ENCODE peak calls at places on chromosomes 5 and 9, in ten cellular contexts. A is cardiac fibroblast, K is glutamatergic neuron, Q is tibial artery, I is dorsolateral prefrontal cortex, H is AG09319, P is GM12865, F is cardiac muscle cell, D is lower lobe of right lung, X is fibroblast of villous mesenchyme. N is an unnamed sample.

GRCh38 chr5:159764283-159764927 is 151.9 kb upstream of the ADRA1B start:
- DNase-seq in H (peak), Q (no peak), K (no peak), A (peak), P (no peak), D (no peak), F (peak), X (peak), I (no peak), N (peak)

GRCh38 chr5:106827061-106827460 is 843.7 kb downstream of the EFNA5 start:
- DNase-seq in F (no peak), H (no peak), I (no peak), K (no peak), Q (no peak), A (peak), X (no peak), P (no peak), D (no peak), N (no peak)

GRCh38 chr5:16866795-16867584 is 69.1 kb downstream of the MYO10 start:
- DNase-seq in D (peak), F (peak), H (no peak), A (no peak), I (no peak), Q (no peak), K (peak), P (no peak), X (peak), N (no peak)

GRCh38 chr5:74476197-74477081 is 164.1 kb downstream of the ENC1 start:
- DNase-seq in D (no peak), K (no peak), F (no peak), A (no peak), Q (no peak), P (peak), I (no peak), X (no peak), H (no peak), N (no peak)

GRCh38 chr5:134086215-134086942 is 28.1 kb upstream of the TCF7 start:
- DNase-seq in F (no peak), Q (no peak), A (no peak), H (no peak), K (no peak), I (no peak), D (no peak), X (no peak), P (no peak), N (no peak)

GRCh38 chr9:91151014-91151740 is 210.5 kb downstream of the AUH start:
- DNase-seq in X (peak), D (no peak), P (peak), Q (no peak), K (no peak), A (peak), I (no peak), F (peak), H (peak), N (peak)

GRCh38 chr9:134502261-134503211 is 139.1 kb upstream of the COL5A1 start:
- DNase-seq in P (no peak), Q (peak), D (no peak), F (peak), A (peak), X (peak), I (no peak), H (peak), K (peak), N (no peak)

GRCh38 chr5:177607452-177608192 is 7.7 kb downstream of the B4GALT7 start:
- DNase-seq in K (peak), F (peak), A (peak), I (peak), Q (peak), H (peak), X (peak), D (peak), P (peak), N (peak)

GRCh38 chr5:5587474-5587873 is 165.0 kb downstream of the ICE1 start:
- DNase-seq in I (no peak), Q (no peak), F (no peak), P (no peak), H (no peak), D (no peak), X (no peak), K (no peak), A (no peak), N (no peak)

GRCh38 chr9:80649001-80649420 is 1040.3 kb downstream of the TLE1 start:
- DNase-seq in P (no peak), Q (peak), A (peak), X (peak), D (no peak), H (peak), I (no peak), F (peak), K (no peak), N (no peak)

GRCh38 chr9:85522459-85523092 is 219.2 kb downstream of the AGTPBP1 start:
- DNase-seq in K (peak), X (peak), P (peak), I (peak), H (no peak), A (peak), F (peak), D (peak), Q (peak), N (peak)

GRCh38 chr9:12185856-12186255 is 507.3 kb upstream of the TYRP1 start:
- DNase-seq in A (no peak), K (no peak), X (no peak), D (no peak), F (no peak), P (no peak), H (no peak), Q (no peak), I (no peak), N (no peak)

GRCh38 chr9:71901695-71902094 is 9.3 kb downstream of the ABHD17B start:
- DNase-seq in P (no peak), H (no peak), Q (no peak), D (no peak), F (no peak), K (no peak), X (no peak), I (no peak), A (no peak), N (no peak)

GRCh38 chr9:33447404-33448158 is at the start of gene AQP3:
- DNase-seq in D (peak), F (peak), K (peak), I (peak), A (no peak), H (no peak), Q (peak), X (peak), P (peak), N (peak)

GRCh38 chr5:172102251-172102870 is 85.7 kb downstream of the STK10 start:
- DNase-seq in F (peak), Q (no peak), D (no peak), H (no peak), P (no peak), A (no peak), K (no peak), X (no peak), I (no peak), N (no peak)

GRCh38 chr5:101590384-101590783 is 687.3 kb upstream of the ST8SIA4 start:
- DNase-seq in X (no peak), H (no peak), F (no peak), P (peak), D (no peak), Q (no peak), A (no peak), K (no peak), I (no peak), N (no peak)

GRCh38 chr5:170132642-170133448 is 27.1 kb downstream of the FOXI1 start:
- DNase-seq in F (peak), I (no peak), D (no peak), X (peak), P (no peak), K (no peak), H (peak), A (peak), Q (no peak), N (no peak)

GRCh38 chr9:127706836-127707241 is at the start of gene CFAP157:
- DNase-seq in A (no peak), I (no peak), K (peak), F (peak), P (no peak), H (no peak), X (no peak), D (no peak), Q (no peak), N (no peak)

GRCh38 chr9:84600739-84601138 is 68.8 kb upstream of the NTRK2 start:
- DNase-seq in P (peak), Q (no peak), X (no peak), D (no peak), F (no peak), H (no peak), I (no peak), K (no peak), A (no peak), N (no peak)

GRCh38 chr9:38294561-38294960 is 97.9 kb upstream of the ALDH1B1 start:
- DNase-seq in K (no peak), A (no peak), X (no peak), I (no peak), Q (peak), P (no peak), D (no peak), F (peak), H (no peak), N (no peak)

GRCh38 chr5:62692946-62693713 is 114.5 kb downstream of the LRRC70 start:
- DNase-seq in P (peak), H (no peak), K (no peak), X (no peak), A (no peak), Q (no peak), F (no peak), D (no peak), I (no peak), N (no peak)

GRCh38 chr5:107040907-107041306 is 629.8 kb downstream of the EFNA5 start:
- DNase-seq in D (no peak), H (no peak), K (no peak), A (no peak), Q (no peak), I (no peak), P (no peak), X (no peak), F (no peak), N (no peak)

GRCh38 chr5:179375966-179376365 is 30.7 kb upstream of the ADAMTS2 start:
- DNase-seq in I (no peak), F (no peak), Q (no peak), K (no peak), A (no peak), H (no peak), P (no peak), X (no peak), D (no peak), N (no peak)

GRCh38 chr5:31901807-31902530 is 263.0 kb downstream of the PDZD2 start:
- DNase-seq in F (peak), X (peak), D (no peak), A (peak), I (no peak), P (no peak), K (no peak), Q (no peak), H (no peak), N (no peak)

GRCh38 chr9:68551191-68551590 is 10.5 kb upstream of the TMEM252 start:
- DNase-seq in F (no peak), D (no peak), X (no peak), K (no peak), P (peak), A (no peak), I (no peak), Q (no peak), H (no peak), N (no peak)

GRCh38 chr5:78799254-78800017 is 150.9 kb upstream of the LHFPL2 start:
- DNase-seq in X (peak), F (peak), P (no peak), K (no peak), A (peak), I (no peak), Q (no peak), H (no peak), D (no peak), N (no peak)
- TF ChIP-seq CTCF in X (peak), F (no peak), P (no peak), K (no peak), A (peak), I (no peak), Q (no peak), H (peak), D (no peak), N (no peak)

GRCh38 chr9:136539427-136540412 is 6.1 kb downstream of the NOTCH1 start:
- DNase-seq in I (peak), K (no peak), A (peak), Q (peak), X (peak), D (peak), H (no peak), F (peak), P (peak), N (peak)

GRCh38 chr9:136542246-136543041 is 3.4 kb downstream of the NOTCH1 start:
- DNase-seq in I (no peak), F (no peak), H (no peak), A (no peak), Q (no peak), K (no peak), P (no peak), D (no peak), X (no peak), N (no peak)

GRCh38 chr9:136541179-136541578 is 4.7 kb downstream of the NOTCH1 start:
- DNase-seq in K (no peak), H (no peak), A (no peak), D (no peak), I (no peak), X (no peak), Q (no peak), F (no peak), P (no peak), N (no peak)

GRCh38 chr9:136543280-136543679 is 2.6 kb downstream of the NOTCH1 start:
- DNase-seq in D (no peak), F (no peak), H (no peak), K (no peak), Q (no peak), P (no peak), I (no peak), A (no peak), X (no peak), N (no peak)

GRCh38 chr9:136541709-136542108 is 4.1 kb downstream of the NOTCH1 start:
- DNase-seq in F (no peak), H (no peak), X (no peak), Q (no peak), A (no peak), D (no peak), K (no peak), P (no peak), I (no peak), N (no peak)
- TF ChIP-seq CTCF in F (no peak), H (no peak), X (no peak), Q (no peak), A (no peak), D (no peak), K (no peak), P (no peak), I (no peak), N (no peak)

GRCh38 chr5:54091416-54092130 is 218.8 kb downstream of the ARL15 start:
- DNase-seq in P (no peak), K (no peak), A (no peak), X (no peak), Q (no peak), I (peak), H (no peak), F (no peak), D (no peak), N (no peak)

GRCh38 chr5:54087436-54087835 is 222.9 kb downstream of the ARL15 start:
- DNase-seq in I (no peak), K (no peak), A (peak), X (peak), D (no peak), Q (no peak), H (peak), F (peak), P (no peak), N (no peak)

GRCh38 chr5:54093081-54093492 is 217.3 kb downstream of the ARL15 start:
- DNase-seq in K (no peak), P (peak), D (no peak), Q (no peak), I (no peak), X (no peak), H (no peak), A (no peak), F (no peak), N (no peak)

GRCh38 chr5:54088081-54088480 is 222.3 kb downstream of the ARL15 start:
- DNase-seq in D (no peak), Q (no peak), I (no peak), P (no peak), X (no peak), F (peak), H (no peak), K (no peak), A (peak), N (no peak)

GRCh38 chr5:54090495-54091084 is 219.8 kb downstream of the ARL15 start:
- DNase-seq in X (peak), I (no peak), A (peak), P (no peak), F (peak), H (peak), K (no peak), D (no peak), Q (no peak), N (no peak)
- TF ChIP-seq CTCF in X (peak), I (no peak), A (peak), P (no peak), F (peak), H (peak), K (peak), D (no peak), Q (no peak), N (no peak)

GRCh38 chr9:131815971-131816873 is 76.3 kb upstream of the RAPGEF1 start:
- DNase-seq in Q (no peak), F (no peak), A (no peak), I (no peak), P (no peak), D (no peak), K (no peak), X (no peak), H (no peak), N (no peak)
- TF ChIP-seq CTCF in Q (no peak), F (no peak), A (no peak), I (no peak), P (no peak), D (no peak), K (no peak), X (no peak), H (no peak), N (no peak)

DNA sequence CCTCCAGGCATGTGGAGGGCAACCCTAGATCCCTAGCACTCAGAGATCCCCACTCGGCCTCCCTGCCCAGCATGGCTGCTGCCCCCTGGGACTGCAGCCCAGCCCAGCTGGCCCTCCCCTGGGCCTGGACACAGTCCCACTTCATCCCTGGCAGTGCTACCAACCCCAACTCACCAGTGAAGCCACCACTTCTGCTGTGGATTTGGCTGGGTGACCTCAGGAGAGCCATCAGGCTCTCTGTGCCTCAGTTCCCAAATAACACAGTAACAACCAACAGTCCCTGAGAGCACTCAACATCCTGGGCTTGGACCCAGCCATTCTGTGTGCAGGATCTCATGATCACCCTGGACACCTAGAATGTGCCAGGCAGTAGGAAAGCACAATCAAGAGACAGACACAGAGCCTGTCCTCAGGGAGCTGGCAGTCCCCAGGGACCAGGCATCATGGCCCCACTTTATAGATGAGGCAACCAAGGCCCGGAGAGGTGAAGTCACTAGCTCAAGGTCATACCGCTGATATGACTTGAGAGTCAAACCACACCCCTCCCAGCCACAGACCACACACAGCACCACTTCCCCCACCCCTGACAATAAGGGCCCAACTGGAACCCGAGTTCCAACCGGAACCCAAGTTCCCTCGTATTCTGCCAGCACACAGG is 4.7 kb upstream of the PSMB7 start:
- DNase-seq in P (peak), X (no peak), A (no peak), Q (no peak), D (no peak), H (no peak), K (no peak), I (no peak), F (no peak), N (peak)
- TF ChIP-seq CTCF in P (no peak), X (no peak), A (no peak), Q (no peak), D (peak), H (no peak), K (peak), I (peak), F (no peak), N (peak)

GRCh38 chr9:131018621-131019020 is 9.6 kb downstream of the LAMC3 start:
- DNase-seq in D (no peak), Q (no peak), P (no peak), I (no peak), A (no peak), X (no peak), F (no peak), H (no peak), K (no peak), N (no peak)
- TF ChIP-seq CTCF in D (no peak), Q (no peak), P (no peak), I (no peak), A (peak), X (peak), F (no peak), H (no peak), K (no peak), N (no peak)

GRCh38 chr5:141681295-141681694 is 735 bp downstream of the ARAP3 start:
- DNase-seq in F (no peak), I (no peak), Q (no peak), P (no peak), D (no peak), H (no peak), K (no peak), X (no peak), A (no peak), N (no peak)

GRCh38 chr5:141680178-141680577 is 1.9 kb downstream of the ARAP3 start:
- DNase-seq in D (no peak), X (no peak), I (no peak), P (no peak), F (no peak), Q (no peak), A (no peak), K (no peak), H (no peak), N (no peak)

GRCh38 chr5:141680751-141681201 is 1.3 kb downstream of the ARAP3 start:
- DNase-seq in P (no peak), D (peak), X (peak), F (peak), I (no peak), K (peak), Q (peak), H (no peak), A (peak), N (no peak)

GRCh38 chr5:141674747-141675146 is 7.3 kb downstream of the ARAP3 start:
- DNase-seq in F (no peak), I (no peak), D (no peak), K (no peak), H (no peak), A (no peak), X (no peak), P (no peak), Q (no peak), N (no peak)

DNA sequence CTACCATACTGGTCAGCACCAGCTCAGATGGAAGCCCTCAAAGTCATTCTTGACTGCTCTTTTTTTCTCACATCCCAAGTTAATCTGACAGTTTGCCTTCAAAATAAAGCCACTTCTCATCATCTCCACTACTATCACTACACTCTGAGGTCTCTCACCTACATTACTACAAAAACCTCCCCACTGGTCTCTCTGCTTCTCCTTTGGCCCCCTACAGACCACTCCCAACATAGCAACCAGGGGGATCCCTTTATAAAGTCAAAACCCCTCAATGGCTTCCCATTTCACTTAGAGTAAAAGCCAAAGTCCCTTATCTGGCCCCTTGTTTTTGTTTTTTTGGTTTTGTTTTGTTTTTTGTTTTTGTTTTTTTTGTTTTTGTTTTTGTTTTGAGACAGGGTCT is 4.6 kb downstream of the ARAP3 start:
- DNase-seq in F (no peak), H (no peak), Q (no peak), D (no peak), K (peak), A (no peak), P (no peak), I (no peak), X (no peak), N (peak)
- TF ChIP-seq CTCF in F (peak), H (no peak), Q (no peak), D (peak), K (peak), A (peak), P (peak), I (no peak), X (peak), N (peak)

GRCh38 chr9:92718086-92719001 is 46.3 kb downstream of the BICD2 start:
- DNase-seq in Q (no peak), X (no peak), K (no peak), H (no peak), F (no peak), P (no peak), I (no peak), D (peak), A (no peak), N (peak)

GRCh38 chr9:92717201-92718085 is 47.2 kb downstream of the BICD2 start:
- DNase-seq in I (no peak), D (peak), F (no peak), H (no peak), A (no peak), P (peak), X (no peak), Q (no peak), K (no peak), N (no peak)

GRCh38 chr9:92715488-92716231 is 45.7 kb upstream of the IPPK start:
- DNase-seq in P (no peak), X (peak), I (no peak), Q (no peak), D (no peak), K (no peak), A (no peak), H (peak), F (peak), N (no peak)

GRCh38 chr9:92714787-92715487 is 45.0 kb upstream of the IPPK start:
- DNase-seq in A (no peak), F (no peak), D (no peak), X (peak), H (no peak), P (no peak), Q (no peak), K (no peak), I (no peak), N (no peak)

GRCh38 chr9:92716557-92716956 is 46.6 kb upstream of the IPPK start:
- DNase-seq in H (no peak), F (peak), I (peak), A (peak), D (no peak), Q (peak), K (peak), X (peak), P (peak), N (peak)
- TF ChIP-seq CTCF in H (peak), F (peak), I (peak), A (peak), D (peak), Q (peak), K (peak), X (peak), P (peak), N (peak)

N was measured in activated CD8-positive, alpha-beta T cell treated with anti-CD3 and anti-CD28 coated beads for 36 hours.